ENCODE peak calls at places on chromosomes 3 and 15, in eight cellular contexts. G is effector memory CD4-positive, alpha-beta T cell; N is heart left ventricle; I is fibroblast of lung; M is foreskin keratinocyte; L is SK-N-SH; E is AG04450; U is lung. H is an unnamed sample. For H3K27me3, the result is how much of the 10 kb centered on the place peaks cover.

GRCh38 chr3:108847187-108847586 is 24.6 kb downstream of the TRAT1 start:
- DNase-seq in U (no peak), N (no peak), L (no peak), E (no peak), I (no peak), G (no peak), M (no peak), H (no peak)

GRCh38 chr3:156787926-156788663 is 38.1 kb upstream of the LEKR1 start:
- DNase-seq in E (peak), L (peak), M (peak), G (no peak), U (no peak), N (no peak), I (peak), H (no peak)

GRCh38 chr15:81407679-81408078 is 33.7 kb upstream of the TMC3 start:
- DNase-seq in L (no peak), I (no peak), N (peak), U (no peak), M (no peak), E (no peak), G (no peak), H (no peak)

GRCh38 chr15:78364233-78364632 is 24.1 kb downstream of the CRABP1 start:
- DNase-seq in G (no peak), M (no peak), L (peak), N (no peak), I (no peak), U (no peak), E (no peak), H (no peak)

GRCh38 chr3:189210251-189210770 is 38.5 kb downstream of the TPRG1 start:
- DNase-seq in M (no peak), G (no peak), L (no peak), U (no peak), N (no peak), E (no peak), I (no peak), H (no peak)

GRCh38 chr15:60918234-60918964 is 310.7 kb downstream of the RORA start:
- DNase-seq in I (no peak), E (no peak), M (peak), L (no peak), N (no peak), U (peak), G (no peak), H (no peak)

GRCh38 chr3:76198086-76198485 is 412.7 kb upstream of the ZNF717 start:
- DNase-seq in G (no peak), I (no peak), L (no peak), M (no peak), E (no peak), U (no peak), N (no peak), H (no peak)

GRCh38 chr3:150365132-150365604 is 42.9 kb upstream of the TSC22D2 start:
- DNase-seq in E (no peak), I (peak), M (peak), G (no peak), L (no peak), U (no peak), N (no peak), H (no peak)

GRCh38 chr3:56878046-56878445 is 76.3 kb upstream of the ARHGEF3 start:
- DNase-seq in U (no peak), N (peak), M (no peak), E (no peak), L (no peak), G (peak), I (peak), H (no peak)

GRCh38 chr15:35166730-35167359 is 81.8 kb upstream of the NANOGP8 start:
- DNase-seq in N (no peak), L (no peak), M (no peak), E (no peak), G (no peak), I (peak), U (no peak), H (no peak)

GRCh38 chr3:14525685-14526631 is 14.2 kb downstream of the GRIP2 start:
- DNase-seq in M (peak), G (no peak), L (no peak), I (peak), N (no peak), U (no peak), E (no peak), H (peak)

GRCh38 chr3:65854606-65855304 is 184.0 kb downstream of the MAGI1 start:
- DNase-seq in U (no peak), I (peak), G (no peak), L (no peak), E (no peak), M (peak), N (no peak), H (no peak)

GRCh38 chr15:41655716-41656115 is 4.5 kb upstream of the MGA start:
- DNase-seq in M (no peak), L (no peak), G (no peak), I (peak), U (no peak), N (no peak), E (no peak), H (no peak)

GRCh38 chr3:107752202-107752990 is 229.6 kb downstream of the BBX start:
- DNase-seq in I (peak), E (no peak), M (peak), L (no peak), N (no peak), G (no peak), U (no peak), H (no peak)

GRCh38 chr3:32391643-32392529 is at the start of gene CMTM7:
- DNase-seq in M (peak), U (peak), G (peak), L (peak), E (no peak), N (peak), I (peak), H (peak)

GRCh38 chr15:99099661-99100060 is 5.2 kb upstream of the SYNM start:
- DNase-seq in E (no peak), G (no peak), M (no peak), N (no peak), I (no peak), L (no peak), U (no peak), H (no peak)

GRCh38 chr3:109071349-109072142 is 46.4 kb downstream of the MORC1 start:
- DNase-seq in E (no peak), M (no peak), G (no peak), I (no peak), L (no peak), N (peak), U (no peak), H (peak)

DNA sequence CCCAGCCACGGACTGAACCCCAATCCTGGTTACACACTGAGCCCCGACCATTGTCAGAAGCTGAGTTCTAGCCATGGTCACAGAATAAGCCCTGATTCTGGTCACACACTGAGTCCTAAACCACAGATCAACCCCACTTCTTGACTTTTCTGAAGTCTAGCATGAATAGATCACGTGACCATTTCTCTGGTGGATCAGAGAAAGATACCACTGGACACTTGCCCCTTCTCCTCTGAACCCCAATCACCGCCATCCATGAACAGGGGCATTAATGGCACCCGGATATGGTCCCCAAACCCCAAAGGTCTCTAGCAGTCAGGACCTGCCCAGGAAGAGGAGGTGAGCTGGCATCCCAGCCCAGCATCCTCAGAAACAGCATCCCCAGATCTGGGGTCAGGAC is 9.1 kb downstream of the HCN4 start:
- DNase-seq in M (no peak), G (no peak), U (no peak), I (no peak), E (no peak), N (no peak), L (no peak), H (no peak)
- H3K27me3 ChIP-seq in M (half or more), G (under half), U (under half), I (under half), E (under half), N (under half), L (under half), H (under half)

GRCh38 chr3:5678844-5679243 is 491.3 kb downstream of the EDEM1 start:
- DNase-seq in N (no peak), M (no peak), G (no peak), I (no peak), E (no peak), L (no peak), U (no peak), H (no peak)

GRCh38 chr3:5677560-5677959 is 490.1 kb downstream of the EDEM1 start:
- DNase-seq in G (no peak), N (no peak), U (no peak), E (no peak), M (no peak), L (no peak), I (no peak), H (no peak)

DNA sequence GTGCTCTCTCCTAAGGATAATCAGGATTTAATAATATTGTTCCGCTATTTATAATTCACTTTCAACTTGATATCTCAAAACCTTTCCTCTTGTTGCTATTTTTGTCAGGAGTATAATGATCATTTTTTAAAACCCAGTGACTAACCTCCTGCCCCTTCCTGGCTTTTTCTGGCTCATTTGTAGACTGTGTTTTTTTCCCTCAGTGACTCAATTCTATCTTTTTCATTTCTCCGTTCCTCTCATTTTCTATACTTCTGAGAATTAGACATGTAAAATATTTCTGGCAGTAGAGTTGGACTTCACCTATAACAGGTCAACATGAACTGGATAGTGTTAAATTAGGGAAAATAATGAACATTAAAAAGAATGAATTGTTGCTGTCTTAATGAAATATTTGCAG is 490.7 kb downstream of the EDEM1 start:
- DNase-seq in L (no peak), M (no peak), G (no peak), I (no peak), N (no peak), E (no peak), U (no peak), H (no peak)
- H3K27ac ChIP-seq in L (no peak), M (no peak), G (no peak), I (no peak), N (no peak), E (no peak), U (no peak), H (no peak)

DNA sequence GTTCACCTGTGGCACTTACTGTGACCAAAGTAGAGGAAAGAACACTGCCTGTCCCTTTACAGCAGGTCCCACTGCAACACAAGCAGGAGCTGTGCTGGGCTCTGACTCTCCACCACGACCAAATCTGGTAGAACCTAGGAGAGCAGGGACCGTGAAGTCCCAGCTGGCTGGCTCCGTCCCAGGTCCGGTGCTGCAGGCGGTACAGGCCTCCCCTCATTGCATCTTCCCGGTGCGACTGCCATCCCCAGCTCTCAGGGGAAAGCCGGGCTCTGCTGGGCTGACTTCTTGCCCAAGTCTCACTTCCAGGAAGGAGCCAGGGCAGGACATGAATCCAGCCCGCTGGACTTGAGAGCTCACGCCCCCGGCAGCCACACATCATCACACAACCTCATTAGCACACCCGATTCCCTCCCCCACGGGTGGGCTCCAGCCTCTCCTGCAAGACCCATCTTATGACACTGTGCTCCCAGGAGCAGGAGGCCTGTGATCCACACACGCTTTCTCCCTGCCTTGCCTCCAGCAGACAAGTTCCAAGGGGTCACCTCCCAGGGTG is 33.7 kb downstream of the RGMA start:
- DNase-seq in I (no peak), M (no peak), E (no peak), N (no peak), U (no peak), G (no peak), L (no peak), H (no peak)
- H3K27me3 ChIP-seq in I (under half), M (under half), E (under half), N (under half), U (under half), G (under half), L (under half), H (under half)

GRCh38 chr3:47265725-47266480 is 16.7 kb downstream of the KIF9 start:
- DNase-seq in E (no peak), U (no peak), M (peak), I (peak), L (no peak), G (no peak), N (no peak), H (no peak)
- H3K27ac ChIP-seq in E (no peak), U (no peak), M (no peak), I (no peak), L (no peak), G (no peak), N (peak), H (no peak)

DNA sequence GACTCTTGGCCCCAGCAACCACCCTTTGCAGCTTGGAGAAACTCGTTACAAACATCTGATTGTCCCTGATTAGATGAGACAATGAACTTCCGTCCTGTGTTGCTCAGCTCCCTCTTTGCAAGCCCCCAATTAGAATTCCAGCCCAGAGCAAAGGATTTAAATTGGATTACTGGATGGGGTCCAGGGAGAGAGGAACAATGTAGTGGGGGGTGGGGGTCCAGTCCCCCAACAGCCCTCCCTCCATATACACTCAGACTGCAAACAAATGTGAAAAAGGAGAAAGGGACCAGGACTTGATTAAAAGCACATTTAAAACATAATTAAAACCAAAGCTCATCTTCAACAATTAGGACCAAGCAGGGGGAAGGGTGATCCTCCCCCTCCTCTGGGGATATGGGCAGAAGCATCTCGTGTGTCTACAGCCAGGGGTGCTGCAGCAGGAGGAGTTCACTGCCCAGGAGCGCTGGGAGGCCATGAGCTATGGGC is 71.7 kb upstream of the TMEM115 start:
- DNase-seq in U (no peak), G (no peak), L (peak), I (no peak), E (no peak), M (no peak), N (no peak), H (no peak)
- H3K27me3 ChIP-seq in U (under half), G (under half), L (under half), I (under half), E (under half), M (under half), N (under half), H (under half)

GRCh38 chr3:23811117-23811487 is 5.3 kb downstream of the UBE2E1 start:
- DNase-seq in I (no peak), U (no peak), G (no peak), N (no peak), L (no peak), E (no peak), M (peak), H (no peak)
- H3K27ac ChIP-seq in I (peak), U (peak), G (peak), N (peak), L (no peak), E (no peak), M (peak), H (peak)

DNA sequence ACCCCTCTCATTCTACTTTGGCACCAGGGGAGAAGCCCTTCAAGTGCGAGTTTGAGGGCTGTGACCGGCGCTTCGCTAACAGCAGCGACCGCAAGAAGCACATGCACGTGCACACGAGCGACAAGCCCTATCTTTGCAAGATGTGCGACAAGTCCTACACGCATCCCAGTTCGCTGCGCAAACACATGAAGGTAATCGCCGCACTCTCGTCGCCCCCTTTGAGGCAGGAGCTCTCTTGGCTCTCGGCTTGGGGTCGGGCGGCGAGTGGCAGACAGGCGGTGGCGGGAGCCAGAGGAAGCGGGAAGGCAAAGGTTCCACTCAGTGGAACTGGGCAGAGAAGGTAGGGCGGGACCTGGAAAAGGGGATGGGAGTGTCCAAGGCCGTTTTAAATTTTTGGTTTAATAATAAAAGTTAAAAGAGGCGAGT is 3.3 kb downstream of the ZIC1 start:
- DNase-seq in G (no peak), I (no peak), E (no peak), U (no peak), M (no peak), N (no peak), L (no peak), H (no peak)
- H3K27me3 ChIP-seq in G (half or more), I (half or more), E (half or more), U (under half), M (half or more), N (half or more), L (half or more), H (half or more)

GRCh38 chr3:48568476-48568875 is 4.9 kb upstream of the UCN2 start:
- DNase-seq in E (no peak), G (no peak), I (no peak), N (no peak), L (no peak), M (no peak), U (no peak), H (no peak)

GRCh38 chr3:48566401-48566760 is 2.8 kb upstream of the UCN2 start:
- DNase-seq in G (no peak), L (no peak), E (no peak), U (no peak), N (no peak), M (no peak), I (no peak), H (no peak)

GRCh38 chr3:48565591-48566400 is 2.2 kb upstream of the UCN2 start:
- DNase-seq in L (no peak), N (no peak), U (no peak), G (no peak), I (peak), E (no peak), M (peak), H (peak)

GRCh38 chr3:48567500-48567899 is 3.9 kb upstream of the UCN2 start:
- DNase-seq in M (no peak), L (no peak), E (no peak), U (no peak), N (no peak), I (no peak), G (no peak), H (no peak)

GRCh38 chr3:48567090-48567489 is 3.5 kb upstream of the UCN2 start:
- DNase-seq in I (no peak), G (no peak), N (no peak), U (no peak), M (no peak), E (no peak), L (no peak), H (no peak)
- H3K27ac ChIP-seq in I (no peak), G (no peak), N (no peak), U (no peak), M (no peak), E (no peak), L (no peak), H (no peak)

H was measured in HL-60.